ENCODE peak calls at places on chromosomes 13 and 19, in ten cellular contexts. One of them, this sample, is unnamed.

GRCh38 chr13:49021953-49022352 is 46.2 kb downstream of the FNDC3A start:
- DNase-seq in OCI-LY7: no peak
- DNase-seq in cardiac muscle cell: no peak
- DNase-seq in fibroblast of mammary gland: no peak
- DNase-seq in fibroblast of lung: no peak
- DNase-seq in suprapubic skin: no peak
- DNase-seq in AG04450: no peak
- DNase-seq in epithelial cell of esophagus: no peak
- DNase-seq in NB4: no peak
- DNase-seq in lung: no peak
- DNase-seq in this sample: no peak

GRCh38 chr13:101152184-101152583 is 264.1 kb downstream of the NALCN start:
- DNase-seq in OCI-LY7: no peak
- DNase-seq in cardiac muscle cell: no peak
- DNase-seq in fibroblast of mammary gland: no peak
- DNase-seq in fibroblast of lung: no peak
- DNase-seq in suprapubic skin: no peak
- DNase-seq in AG04450: no peak
- DNase-seq in epithelial cell of esophagus: no peak
- DNase-seq in NB4: no peak
- DNase-seq in lung: no peak
- DNase-seq in this sample: no peak

GRCh38 chr19:51743405-51743804 is 8.3 kb downstream of the FPR1 start:
- DNase-seq in OCI-LY7: no peak
- DNase-seq in cardiac muscle cell: no peak
- DNase-seq in fibroblast of mammary gland: peak
- DNase-seq in fibroblast of lung: no peak
- DNase-seq in suprapubic skin: no peak
- DNase-seq in AG04450: no peak
- DNase-seq in epithelial cell of esophagus: no peak
- DNase-seq in NB4: no peak
- DNase-seq in lung: no peak
- DNase-seq in this sample: no peak

GRCh38 chr13:99071666-99072065 is 93.8 kb upstream of the DOCK9 start:
- DNase-seq in OCI-LY7: no peak
- DNase-seq in cardiac muscle cell: no peak
- DNase-seq in fibroblast of mammary gland: no peak
- DNase-seq in fibroblast of lung: no peak
- DNase-seq in suprapubic skin: no peak
- DNase-seq in AG04450: no peak
- DNase-seq in epithelial cell of esophagus: no peak
- DNase-seq in NB4: no peak
- DNase-seq in lung: no peak
- DNase-seq in this sample: no peak

GRCh38 chr13:100610399-100611347 is 22.1 kb upstream of the GGACT start:
- DNase-seq in OCI-LY7: peak
- DNase-seq in cardiac muscle cell: no peak
- DNase-seq in fibroblast of mammary gland: no peak
- DNase-seq in fibroblast of lung: no peak
- DNase-seq in suprapubic skin: no peak
- DNase-seq in AG04450: no peak
- DNase-seq in epithelial cell of esophagus: no peak
- DNase-seq in NB4: peak
- DNase-seq in lung: no peak
- DNase-seq in this sample: no peak

GRCh38 chr19:4367781-4368127 is 24.4 kb downstream of the MPND start:
- DNase-seq in OCI-LY7: no peak
- DNase-seq in cardiac muscle cell: no peak
- DNase-seq in fibroblast of mammary gland: no peak
- DNase-seq in fibroblast of lung: no peak
- DNase-seq in suprapubic skin: peak
- DNase-seq in AG04450: no peak
- DNase-seq in epithelial cell of esophagus: no peak
- DNase-seq in NB4: no peak
- DNase-seq in lung: no peak
- DNase-seq in this sample: peak

GRCh38 chr13:114116734-114117133 is 15.7 kb downstream of the RASA3 start:
- DNase-seq in OCI-LY7: no peak
- DNase-seq in cardiac muscle cell: no peak
- DNase-seq in fibroblast of mammary gland: no peak
- DNase-seq in fibroblast of lung: no peak
- DNase-seq in suprapubic skin: peak
- DNase-seq in AG04450: no peak
- DNase-seq in epithelial cell of esophagus: no peak
- DNase-seq in NB4: no peak
- DNase-seq in lung: no peak
- DNase-seq in this sample: no peak

GRCh38 chr13:113129480-113129879 is 6.9 kb downstream of the F10 start:
- DNase-seq in OCI-LY7: no peak
- DNase-seq in cardiac muscle cell: no peak
- DNase-seq in fibroblast of mammary gland: no peak
- DNase-seq in fibroblast of lung: no peak
- DNase-seq in suprapubic skin: no peak
- DNase-seq in AG04450: no peak
- DNase-seq in epithelial cell of esophagus: no peak
- DNase-seq in NB4: no peak
- DNase-seq in lung: no peak
- DNase-seq in this sample: no peak

GRCh38 chr19:35015576-35016351 is 14.5 kb upstream of the SCN1B start:
- DNase-seq in OCI-LY7: no peak
- DNase-seq in cardiac muscle cell: peak
- DNase-seq in fibroblast of mammary gland: peak
- DNase-seq in fibroblast of lung: peak
- DNase-seq in suprapubic skin: no peak
- DNase-seq in AG04450: no peak
- DNase-seq in epithelial cell of esophagus: no peak
- DNase-seq in NB4: no peak
- DNase-seq in lung: no peak
- DNase-seq in this sample: no peak

GRCh38 chr13:85536706-85537105 is 262.5 kb downstream of the SLITRK6 start:
- DNase-seq in OCI-LY7: no peak
- DNase-seq in cardiac muscle cell: no peak
- DNase-seq in fibroblast of mammary gland: no peak
- DNase-seq in fibroblast of lung: peak
- DNase-seq in suprapubic skin: no peak
- DNase-seq in AG04450: no peak
- DNase-seq in epithelial cell of esophagus: peak
- DNase-seq in NB4: no peak
- DNase-seq in lung: no peak
- DNase-seq in this sample: no peak

GRCh38 chr19:15432018-15432494 is 13.3 kb upstream of the AKAP8L start:
- DNase-seq in OCI-LY7: peak
- DNase-seq in cardiac muscle cell: peak
- DNase-seq in fibroblast of mammary gland: no peak
- DNase-seq in fibroblast of lung: no peak
- DNase-seq in suprapubic skin: peak
- DNase-seq in AG04450: no peak
- DNase-seq in epithelial cell of esophagus: no peak
- DNase-seq in NB4: no peak
- DNase-seq in lung: no peak
- DNase-seq in this sample: no peak

GRCh38 chr13:101626925-101627555 is 174.6 kb downstream of the ITGBL1 start:
- DNase-seq in OCI-LY7: peak
- DNase-seq in cardiac muscle cell: no peak
- DNase-seq in fibroblast of mammary gland: no peak
- DNase-seq in fibroblast of lung: peak
- DNase-seq in suprapubic skin: no peak
- DNase-seq in AG04450: no peak
- DNase-seq in epithelial cell of esophagus: no peak
- DNase-seq in NB4: peak
- DNase-seq in lung: no peak
- DNase-seq in this sample: peak

GRCh38 chr13:99989376-99990044 is 7.9 kb downstream of the ZIC2 start:
- DNase-seq in OCI-LY7: no peak
- DNase-seq in cardiac muscle cell: no peak
- DNase-seq in fibroblast of mammary gland: no peak
- DNase-seq in fibroblast of lung: no peak
- DNase-seq in suprapubic skin: no peak
- DNase-seq in AG04450: no peak
- DNase-seq in epithelial cell of esophagus: no peak
- DNase-seq in NB4: no peak
- DNase-seq in lung: no peak
- DNase-seq in this sample: no peak

GRCh38 chr19:37977992-37978391 is 71.0 kb downstream of the SIPA1L3 start:
- DNase-seq in OCI-LY7: peak
- DNase-seq in cardiac muscle cell: peak
- DNase-seq in fibroblast of mammary gland: peak
- DNase-seq in fibroblast of lung: peak
- DNase-seq in suprapubic skin: no peak
- DNase-seq in AG04450: peak
- DNase-seq in epithelial cell of esophagus: peak
- DNase-seq in NB4: no peak
- DNase-seq in lung: no peak
- DNase-seq in this sample: peak

GRCh38 chr19:5696196-5697021 is 6.3 kb downstream of the RPL36 start:
- DNase-seq in OCI-LY7: no peak
- DNase-seq in cardiac muscle cell: no peak
- DNase-seq in fibroblast of mammary gland: no peak
- DNase-seq in fibroblast of lung: no peak
- DNase-seq in suprapubic skin: no peak
- DNase-seq in AG04450: no peak
- DNase-seq in epithelial cell of esophagus: no peak
- DNase-seq in NB4: no peak
- DNase-seq in lung: no peak
- DNase-seq in this sample: peak

GRCh38 chr19:2488942-2489731 is 13.2 kb downstream of the GADD45B start:
- DNase-seq in OCI-LY7: peak
- DNase-seq in cardiac muscle cell: peak
- DNase-seq in fibroblast of mammary gland: no peak
- DNase-seq in fibroblast of lung: no peak
- DNase-seq in suprapubic skin: no peak
- DNase-seq in AG04450: no peak
- DNase-seq in epithelial cell of esophagus: peak
- DNase-seq in NB4: peak
- DNase-seq in lung: peak
- DNase-seq in this sample: peak

GRCh38 chr13:25872871-25873607 is 178.8 kb downstream of the SHISA2 start:
- DNase-seq in OCI-LY7: no peak
- DNase-seq in cardiac muscle cell: peak
- DNase-seq in fibroblast of mammary gland: no peak
- DNase-seq in fibroblast of lung: no peak
- DNase-seq in suprapubic skin: no peak
- DNase-seq in AG04450: no peak
- DNase-seq in epithelial cell of esophagus: peak
- DNase-seq in NB4: peak
- DNase-seq in lung: no peak
- DNase-seq in this sample: no peak
- TF ChIP-seq CTCF in OCI-LY7: no peak
- TF ChIP-seq CTCF in cardiac muscle cell: no peak
- TF ChIP-seq CTCF in fibroblast of mammary gland: no peak
- TF ChIP-seq CTCF in fibroblast of lung: no peak
- TF ChIP-seq CTCF in suprapubic skin: no peak
- TF ChIP-seq CTCF in AG04450: no peak
- TF ChIP-seq CTCF in epithelial cell of esophagus: no peak
- TF ChIP-seq CTCF in NB4: no peak
- TF ChIP-seq CTCF in lung: no peak
- TF ChIP-seq CTCF in this sample: no peak

DNA sequence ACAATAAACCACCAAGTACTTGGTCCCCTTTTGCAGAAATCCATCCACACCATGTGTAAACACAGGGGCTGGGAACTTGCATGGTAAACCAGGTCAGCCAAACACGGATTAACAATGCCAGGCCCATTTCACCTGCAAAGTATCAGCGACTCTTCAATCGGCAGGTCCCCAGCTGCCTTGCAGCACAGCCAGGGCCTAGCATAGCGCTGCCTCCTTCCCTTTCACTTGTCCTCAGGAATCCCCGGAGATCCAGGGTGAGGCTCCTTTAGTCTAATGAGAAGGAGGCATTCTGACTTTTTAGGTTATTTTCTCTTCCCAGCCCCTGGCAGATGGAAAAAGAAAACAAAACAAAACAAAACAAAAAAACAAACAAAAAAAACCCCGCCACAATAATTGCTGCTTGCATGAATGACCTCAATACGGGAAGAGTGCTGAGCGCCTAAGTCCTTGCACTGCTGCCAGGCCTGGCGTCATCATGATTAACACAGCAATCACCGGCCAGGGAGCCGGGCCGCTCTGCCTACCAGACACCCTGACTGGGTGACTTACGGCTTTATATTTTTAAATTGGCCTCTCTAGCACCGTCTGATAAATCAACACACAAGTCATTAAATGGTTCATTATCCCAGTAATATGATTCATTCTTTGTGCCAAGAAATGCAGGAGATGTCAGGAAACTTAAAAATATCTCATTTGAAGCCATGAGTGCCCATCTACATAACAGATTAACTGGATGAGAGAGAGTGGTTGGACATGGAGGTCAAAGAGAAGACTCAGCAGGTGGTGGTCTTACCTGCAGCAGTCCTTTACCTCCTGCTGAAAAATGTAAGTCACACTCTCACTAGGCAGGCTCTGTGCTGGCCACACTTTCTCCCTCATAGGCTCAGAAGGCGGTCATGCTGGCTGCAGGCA is 692.7 kb downstream of the UQCRFS1 start:
- DNase-seq in OCI-LY7: no peak
- DNase-seq in cardiac muscle cell: no peak
- DNase-seq in fibroblast of mammary gland: peak
- DNase-seq in fibroblast of lung: no peak
- DNase-seq in suprapubic skin: no peak
- DNase-seq in AG04450: no peak
- DNase-seq in epithelial cell of esophagus: no peak
- DNase-seq in NB4: no peak
- DNase-seq in lung: no peak
- DNase-seq in this sample: no peak
- H3K4me3 ChIP-seq in OCI-LY7: no peak
- H3K4me3 ChIP-seq in cardiac muscle cell: no peak
- H3K4me3 ChIP-seq in fibroblast of mammary gland: no peak
- H3K4me3 ChIP-seq in fibroblast of lung: no peak
- H3K4me3 ChIP-seq in suprapubic skin: no peak
- H3K4me3 ChIP-seq in AG04450: no peak
- H3K4me3 ChIP-seq in epithelial cell of esophagus: no peak
- H3K4me3 ChIP-seq in NB4: no peak
- H3K4me3 ChIP-seq in lung: no peak
- H3K4me3 ChIP-seq in this sample: no peak

GRCh38 chr13:57925250-57925649 is 293.7 kb downstream of the PCDH17 start:
- DNase-seq in OCI-LY7: no peak
- DNase-seq in cardiac muscle cell: no peak
- DNase-seq in fibroblast of mammary gland: no peak
- DNase-seq in fibroblast of lung: peak
- DNase-seq in suprapubic skin: no peak
- DNase-seq in AG04450: no peak
- DNase-seq in epithelial cell of esophagus: peak
- DNase-seq in NB4: no peak
- DNase-seq in lung: no peak
- DNase-seq in this sample: no peak
- TF ChIP-seq CTCF in OCI-LY7: no peak
- TF ChIP-seq CTCF in cardiac muscle cell: no peak
- TF ChIP-seq CTCF in fibroblast of mammary gland: no peak
- TF ChIP-seq CTCF in fibroblast of lung: no peak
- TF ChIP-seq CTCF in suprapubic skin: no peak
- TF ChIP-seq CTCF in AG04450: no peak
- TF ChIP-seq CTCF in epithelial cell of esophagus: no peak
- TF ChIP-seq CTCF in NB4: no peak
- TF ChIP-seq CTCF in lung: no peak
- TF ChIP-seq CTCF in this sample: no peak

DNA sequence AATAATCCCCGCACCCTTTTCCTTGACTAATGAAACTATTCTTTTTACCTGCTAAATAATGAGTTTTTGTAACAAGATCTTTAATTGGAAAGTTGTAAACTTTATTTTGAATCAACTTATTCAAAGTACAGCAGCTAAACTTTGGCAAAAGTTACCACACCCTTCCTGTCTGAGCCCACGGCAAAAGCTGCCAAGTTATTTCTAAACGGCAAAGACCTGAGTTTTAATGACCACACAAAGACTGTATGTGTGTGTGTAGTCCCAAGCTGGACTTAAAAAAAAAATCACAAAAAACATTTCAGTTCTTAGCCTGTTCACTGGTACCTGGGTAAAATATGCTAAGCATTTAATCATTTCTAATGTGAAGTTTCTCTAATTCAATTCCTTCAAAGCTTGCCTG is 60.7 kb downstream of the ZAR1L start:
- DNase-seq in OCI-LY7: no peak
- DNase-seq in cardiac muscle cell: peak
- DNase-seq in fibroblast of mammary gland: no peak
- DNase-seq in fibroblast of lung: no peak
- DNase-seq in suprapubic skin: no peak
- DNase-seq in AG04450: no peak
- DNase-seq in epithelial cell of esophagus: no peak
- DNase-seq in NB4: no peak
- DNase-seq in lung: no peak
- DNase-seq in this sample: no peak
- H3K4me3 ChIP-seq in OCI-LY7: no peak
- H3K4me3 ChIP-seq in cardiac muscle cell: no peak
- H3K4me3 ChIP-seq in fibroblast of mammary gland: no peak
- H3K4me3 ChIP-seq in fibroblast of lung: no peak
- H3K4me3 ChIP-seq in suprapubic skin: peak
- H3K4me3 ChIP-seq in AG04450: no peak
- H3K4me3 ChIP-seq in epithelial cell of esophagus: no peak
- H3K4me3 ChIP-seq in NB4: no peak
- H3K4me3 ChIP-seq in lung: no peak
- H3K4me3 ChIP-seq in this sample: no peak

This sample was measured in GM12865.